ENCODE peak calls at places on chromosome 1, in five cellular contexts. T, B, X, F and W are unnamed samples.
A peak's percentile ranks its signal among the peaks of the same experiment; 100 is the strongest.

GRCh38 chr1:168291222-168291824 is 10.6 kb downstream of the TBX19 start:
- DNase-seq in F (no peak), T (no peak), X (no peak), B (no peak), W (no peak)

GRCh38 chr1:24551910-24552571 is 3.8 kb upstream of the NCMAP start:
- DNase-seq in F (no peak), T (no peak), X (no peak), B (no peak), W (peak; percentile 43)

GRCh38 chr1:172466795-172467407 is 23.0 kb upstream of the PIGC start:
- DNase-seq in T (no peak), X (no peak), B (no peak), F (no peak), W (no peak)

GRCh38 chr1:15305366-15305765 is 58.3 kb downstream of the FHAD1 start:
- DNase-seq in F (no peak), B (no peak), X (no peak), T (no peak), W (no peak)

GRCh38 chr1:219661464-219662092 is 48.7 kb upstream of the ZC3H11B start:
- DNase-seq in F (no peak), T (no peak), X (no peak), B (no peak), W (peak; percentile 94)

GRCh38 chr1:54887665-54888071 is 673 bp upstream of the DHCR24 start:
- DNase-seq in B (peak; percentile 68), F (no peak), T (no peak), X (peak; percentile 47), W (no peak)

GRCh38 chr1:100400332-100400933 is 48.1 kb downstream of the CDC14A start:
- DNase-seq in T (no peak), B (peak; percentile 15), X (no peak), F (peak; percentile 85), W (peak; percentile 10)

GRCh38 chr1:247435026-247435770 is 19.2 kb downstream of the NLRP3 start:
- DNase-seq in F (no peak), T (no peak), B (no peak), X (no peak), W (no peak)

GRCh38 chr1:221247050-221247449 is 367.8 kb downstream of the HLX start:
- DNase-seq in X (no peak), F (no peak), B (no peak), T (no peak), W (no peak)

GRCh38 chr1:219495737-219496408 is 117.0 kb downstream of the ZC3H11B start:
- DNase-seq in B (no peak), X (no peak), F (no peak), T (no peak), W (no peak)

GRCh38 chr1:21573971-21574458 is 64.8 kb downstream of the ALPL start:
- DNase-seq in X (peak; percentile 81), B (peak; percentile 44), T (no peak), F (peak; percentile 45), W (peak; percentile 52)

GRCh38 chr1:51330331-51331201 is at the start of gene TTC39A:
- DNase-seq in X (no peak), F (no peak), T (no peak), B (no peak), W (no peak)

GRCh38 chr1:103106426-103107321 is 1.6 kb downstream of the COL11A1 start:
- DNase-seq in X (peak; percentile 20), T (peak; percentile 5), B (no peak), F (no peak), W (peak; percentile 72)

GRCh38 chr1:180053594-180054567 is 99.3 kb downstream of the CEP350 start:
- DNase-seq in X (no peak), F (no peak), B (no peak), T (no peak), W (no peak)

GRCh38 chr1:104294259-104294658 is 544.6 kb downstream of the AMY1C start:
- DNase-seq in X (peak; percentile 42), T (no peak), B (no peak), F (no peak), W (no peak)

GRCh38 chr1:72186733-72187307 is 95.5 kb downstream of the NEGR1 start:
- DNase-seq in T (no peak), F (no peak), X (peak; percentile 14), B (no peak), W (peak; percentile 32)

GRCh38 chr1:180581635-180582039 is 22.9 kb downstream of the OVAAL start:
- DNase-seq in T (no peak), X (no peak), B (no peak), F (no peak), W (no peak)

GRCh38 chr1:196181594-196181878 is 426.7 kb downstream of the KCNT2 start:
- DNase-seq in F (no peak), X (no peak), T (no peak), B (no peak), W (no peak)

GRCh38 chr1:163834778-163835177 is 513.0 kb downstream of the NUF2 start:
- DNase-seq in F (no peak), T (no peak), X (no peak), B (no peak), W (no peak)

GRCh38 chr1:111032295-111032897 is 68.7 kb upstream of the LRIF1 start:
- DNase-seq in F (peak; percentile 67), B (no peak), T (no peak), X (peak; percentile 14), W (peak; percentile 59)

GRCh38 chr1:207651583-207651982 is 6.7 kb downstream of the CR1L start:
- DNase-seq in T (no peak), X (no peak), B (no peak), F (no peak), W (no peak)

GRCh38 chr1:208834346-208835081 is 590.3 kb upstream of the PLXNA2 start:
- DNase-seq in F (no peak), B (no peak), X (peak; percentile 21), T (no peak), W (no peak)

GRCh38 chr1:78333426-78334012 is 157.3 kb upstream of the PTGFR start:
- DNase-seq in B (no peak), T (no peak), F (peak; percentile 23), X (no peak), W (peak; percentile 59)

GRCh38 chr1:26772687-26773086 is 15.1 kb upstream of the PIGV start:
- DNase-seq in F (no peak), B (no peak), X (no peak), T (no peak), W (no peak)

GRCh38 chr1:156376146-156376545 is 7.1 kb downstream of the RHBG start:
- DNase-seq in F (no peak), X (no peak), B (no peak), T (no peak), W (no peak)

GRCh38 chr1:197632000-197632399 is 143.3 kb downstream of the DENND1B start:
- DNase-seq in B (no peak), T (no peak), F (no peak), X (no peak), W (no peak)

GRCh38 chr1:35577071-35577998 is 4.2 kb downstream of the TFAP2E start:
- DNase-seq in F (peak; percentile 85), X (no peak), B (no peak), T (no peak), W (no peak)

GRCh38 chr1:183635606-183636333 is at the start of gene ARPC5:
- DNase-seq in B (peak; percentile 90), F (peak; percentile 96), X (peak; percentile 97), T (peak; percentile 96), W (peak; percentile 97)

GRCh38 chr1:168845083-168845650 is 116.2 kb upstream of the DPT start:
- DNase-seq in F (no peak), T (no peak), B (no peak), X (no peak), W (no peak)

GRCh38 chr1:234325878-234326492 is 47.3 kb upstream of the COA6 start:
- DNase-seq in T (no peak), X (no peak), B (no peak), F (no peak), W (no peak)

GRCh38 chr1:33921281-33921680 is 57.4 kb downstream of the HMGB4 start:
- DNase-seq in T (no peak), F (no peak), B (no peak), X (no peak), W (no peak)

GRCh38 chr1:117897551-117897950 is 31.9 kb downstream of the GDAP2 start:
- DNase-seq in T (no peak), X (no peak), B (no peak), F (no peak), W (no peak)

GRCh38 chr1:201686709-201687455 is 142.1 kb upstream of the IPO9 start:
- DNase-seq in B (peak; percentile 35), T (no peak), F (no peak), X (no peak), W (no peak)

GRCh38 chr1:28160677-28161328 is 15.7 kb downstream of the PTAFR start:
- DNase-seq in F (no peak), T (no peak), B (no peak), X (no peak), W (no peak)

GRCh38 chr1:53195913-53196484 is 625 bp upstream of the CPT2 start:
- DNase-seq in F (no peak), X (no peak), T (no peak), B (no peak), W (no peak)

GRCh38 chr1:67535474-67535873 is 105.3 kb upstream of the SERBP1 start:
- DNase-seq in T (peak; percentile 12), F (peak; percentile 70), X (peak; percentile 47), B (peak; percentile 74), W (peak; percentile 75)

GRCh38 chr1:12177999-12178441 is 11.2 kb downstream of the TNFRSF1B start:
- DNase-seq in F (peak; percentile 86), T (no peak), B (peak; percentile 60), X (no peak), W (peak; percentile 39)

GRCh38 chr1:76949503-76949902 is 82.2 kb downstream of the ST6GALNAC5 start:
- DNase-seq in T (no peak), F (no peak), B (no peak), X (no peak), W (no peak)

GRCh38 chr1:239711768-239712167 is 325.4 kb downstream of the CHRM3 start:
- DNase-seq in T (no peak), B (no peak), X (no peak), F (no peak), W (no peak)

GRCh38 chr1:1804301-1804700 is 26.0 kb upstream of the NADK start:
- DNase-seq in B (no peak), X (no peak), T (no peak), F (no peak), W (no peak)